ENCODE peak calls at places on chromosome 4, in seven cellular contexts. One of them, this sample, is unnamed.

GRCh38 chr4:108685036-108685686 is 34.8 kb downstream of the OSTC start:
- DNase-seq in fibroblast of mammary gland: peak; percentile 14
- DNase-seq in BJ: no peak
- DNase-seq in cardiac muscle cell: no peak
- DNase-seq in ascending aorta: no peak
- DNase-seq in fibroblast of villous mesenchyme: peak; percentile 17
- DNase-seq in AG10803: peak; percentile 27
- DNase-seq in this sample: no peak

GRCh38 chr4:38013461-38014366 is 53.5 kb downstream of the PTTG2 start:
- DNase-seq in fibroblast of mammary gland: peak; percentile 46
- DNase-seq in ascending aorta: no peak
- DNase-seq in cardiac muscle cell: no peak
- DNase-seq in AG10803: peak; percentile 22
- DNase-seq in BJ: no peak
- DNase-seq in fibroblast of villous mesenchyme: no peak
- DNase-seq in this sample: no peak

GRCh38 chr4:184294734-184295133 is 77.1 kb upstream of the ENPP6 start:
- DNase-seq in fibroblast of villous mesenchyme: no peak
- DNase-seq in fibroblast of mammary gland: no peak
- DNase-seq in BJ: no peak
- DNase-seq in cardiac muscle cell: no peak
- DNase-seq in ascending aorta: no peak
- DNase-seq in AG10803: no peak
- DNase-seq in this sample: no peak

GRCh38 chr4:22754091-22754490 is 61.4 kb downstream of the GBA3 start:
- DNase-seq in ascending aorta: no peak
- DNase-seq in AG10803: no peak
- DNase-seq in BJ: no peak
- DNase-seq in fibroblast of villous mesenchyme: no peak
- DNase-seq in cardiac muscle cell: no peak
- DNase-seq in fibroblast of mammary gland: no peak
- DNase-seq in this sample: no peak

GRCh38 chr4:155784637-155785036 is 25.8 kb downstream of the GUCY1B1 start:
- DNase-seq in AG10803: no peak
- DNase-seq in fibroblast of villous mesenchyme: no peak
- DNase-seq in ascending aorta: no peak
- DNase-seq in BJ: no peak
- DNase-seq in fibroblast of mammary gland: no peak
- DNase-seq in cardiac muscle cell: no peak
- DNase-seq in this sample: no peak

GRCh38 chr4:8147231-8147970 is 11.2 kb downstream of the ABLIM2 start:
- DNase-seq in AG10803: no peak
- DNase-seq in BJ: no peak
- DNase-seq in fibroblast of villous mesenchyme: no peak
- DNase-seq in ascending aorta: no peak
- DNase-seq in cardiac muscle cell: no peak
- DNase-seq in fibroblast of mammary gland: no peak
- DNase-seq in this sample: no peak

GRCh38 chr4:108398836-108399235 is 221.5 kb upstream of the RPL34 start:
- DNase-seq in fibroblast of villous mesenchyme: no peak
- DNase-seq in fibroblast of mammary gland: no peak
- DNase-seq in cardiac muscle cell: no peak
- DNase-seq in BJ: no peak
- DNase-seq in AG10803: no peak
- DNase-seq in ascending aorta: no peak
- DNase-seq in this sample: no peak

GRCh38 chr4:140653718-140654515 is 85.2 kb upstream of the UCP1 start:
- DNase-seq in AG10803: peak; percentile 62
- DNase-seq in cardiac muscle cell: no peak
- DNase-seq in fibroblast of mammary gland: peak; percentile 41
- DNase-seq in ascending aorta: no peak
- DNase-seq in BJ: no peak
- DNase-seq in fibroblast of villous mesenchyme: peak; percentile 80
- DNase-seq in this sample: no peak

GRCh38 chr4:8026455-8026854 is 86.8 kb upstream of the AFAP1 start:
- DNase-seq in ascending aorta: no peak
- DNase-seq in fibroblast of mammary gland: no peak
- DNase-seq in BJ: no peak
- DNase-seq in AG10803: no peak
- DNase-seq in fibroblast of villous mesenchyme: no peak
- DNase-seq in cardiac muscle cell: no peak
- DNase-seq in this sample: no peak

GRCh38 chr4:71126719-71127118 is 133.3 kb downstream of the DCK start:
- DNase-seq in cardiac muscle cell: no peak
- DNase-seq in AG10803: peak; percentile 88
- DNase-seq in fibroblast of mammary gland: peak; percentile 92
- DNase-seq in fibroblast of villous mesenchyme: peak; percentile 48
- DNase-seq in BJ: peak; percentile 53
- DNase-seq in ascending aorta: no peak
- DNase-seq in this sample: peak; percentile 91

GRCh38 chr4:26235500-26235899 is 85.3 kb upstream of the RBPJ start:
- DNase-seq in BJ: no peak
- DNase-seq in AG10803: peak; percentile 77
- DNase-seq in fibroblast of villous mesenchyme: peak; percentile 62
- DNase-seq in cardiac muscle cell: no peak
- DNase-seq in ascending aorta: peak; percentile 87
- DNase-seq in fibroblast of mammary gland: peak; percentile 80
- DNase-seq in this sample: peak; percentile 34

GRCh38 chr4:103075435-103075893 is 1.1 kb downstream of the SLC9B2 start:
- DNase-seq in ascending aorta: no peak
- DNase-seq in fibroblast of villous mesenchyme: peak; percentile 31
- DNase-seq in BJ: no peak
- DNase-seq in cardiac muscle cell: no peak
- DNase-seq in AG10803: peak; percentile 34
- DNase-seq in fibroblast of mammary gland: peak; percentile 34
- DNase-seq in this sample: no peak
- H3K4me3 ChIP-seq in ascending aorta: peak overlapping the region; percentile 85
- H3K4me3 ChIP-seq in fibroblast of villous mesenchyme: peak overlapping the region; percentile 73
- H3K4me3 ChIP-seq in BJ: peak overlapping the region; percentile 68
- H3K4me3 ChIP-seq in cardiac muscle cell: peak overlapping the region; percentile 57
- H3K4me3 ChIP-seq in AG10803: peak overlapping the region; percentile 76
- H3K4me3 ChIP-seq in fibroblast of mammary gland: peak overlapping the region; percentile 81
- H3K4me3 ChIP-seq in this sample: peak overlapping the region; percentile 70

DNA sequence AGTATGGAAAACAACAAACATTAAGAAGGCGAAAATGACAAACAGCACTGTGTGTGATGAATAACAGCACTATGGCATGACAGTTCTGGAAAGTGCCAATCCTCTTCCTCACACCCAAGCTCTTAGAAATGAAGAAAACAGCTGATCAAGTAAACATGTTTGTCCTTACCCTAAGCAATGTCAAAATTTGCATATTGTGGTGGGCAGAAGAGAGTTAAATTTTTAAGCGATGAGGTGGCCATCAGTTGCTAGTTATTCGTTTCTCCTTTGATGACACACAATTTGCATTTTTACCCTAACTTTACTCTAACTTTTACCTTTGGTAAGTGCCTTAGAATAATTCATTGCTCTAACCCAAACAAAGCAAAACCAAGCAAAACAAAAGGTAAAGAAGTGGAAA is 8.8 kb downstream of the PROM1 start:
- DNase-seq in fibroblast of villous mesenchyme: no peak
- DNase-seq in AG10803: no peak
- DNase-seq in ascending aorta: no peak
- DNase-seq in cardiac muscle cell: no peak
- DNase-seq in BJ: no peak
- DNase-seq in fibroblast of mammary gland: no peak
- DNase-seq in this sample: no peak
- H3K4me3 ChIP-seq in fibroblast of villous mesenchyme: no peak overlapping the region
- H3K4me3 ChIP-seq in AG10803: no peak overlapping the region
- H3K4me3 ChIP-seq in ascending aorta: no peak overlapping the region
- H3K4me3 ChIP-seq in cardiac muscle cell: no peak overlapping the region
- H3K4me3 ChIP-seq in BJ: no peak overlapping the region
- H3K4me3 ChIP-seq in fibroblast of mammary gland: no peak overlapping the region
- H3K4me3 ChIP-seq in this sample: no peak overlapping the region

DNA sequence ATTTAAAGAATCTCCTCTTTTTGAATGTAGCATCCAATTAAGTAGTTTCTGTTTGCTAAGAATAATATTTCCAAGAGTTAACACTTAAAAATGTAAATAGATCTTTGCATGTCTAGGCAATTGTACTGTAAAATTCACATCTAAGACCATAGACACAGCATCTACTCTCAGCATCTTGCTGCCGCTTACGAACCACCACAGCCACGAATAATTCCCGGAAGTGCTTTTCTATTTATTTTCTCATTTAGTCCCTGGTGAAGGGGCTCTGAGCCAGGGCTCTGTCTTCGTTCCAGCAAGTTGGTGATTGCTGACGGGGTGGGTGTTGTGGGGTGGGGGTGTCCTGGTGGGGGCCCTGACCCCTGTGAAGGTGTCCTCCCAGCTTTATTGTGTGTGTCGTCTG is 1.5 kb downstream of the NSG1 start:
- DNase-seq in BJ: no peak
- DNase-seq in AG10803: no peak
- DNase-seq in ascending aorta: no peak
- DNase-seq in fibroblast of villous mesenchyme: no peak
- DNase-seq in fibroblast of mammary gland: no peak
- DNase-seq in cardiac muscle cell: no peak
- DNase-seq in this sample: no peak
- H3K4me3 ChIP-seq in BJ: no peak overlapping the region
- H3K4me3 ChIP-seq in AG10803: no peak overlapping the region
- H3K4me3 ChIP-seq in ascending aorta: no peak overlapping the region
- H3K4me3 ChIP-seq in fibroblast of villous mesenchyme: no peak overlapping the region
- H3K4me3 ChIP-seq in fibroblast of mammary gland: no peak overlapping the region
- H3K4me3 ChIP-seq in cardiac muscle cell: no peak overlapping the region
- H3K4me3 ChIP-seq in this sample: no peak overlapping the region

DNA sequence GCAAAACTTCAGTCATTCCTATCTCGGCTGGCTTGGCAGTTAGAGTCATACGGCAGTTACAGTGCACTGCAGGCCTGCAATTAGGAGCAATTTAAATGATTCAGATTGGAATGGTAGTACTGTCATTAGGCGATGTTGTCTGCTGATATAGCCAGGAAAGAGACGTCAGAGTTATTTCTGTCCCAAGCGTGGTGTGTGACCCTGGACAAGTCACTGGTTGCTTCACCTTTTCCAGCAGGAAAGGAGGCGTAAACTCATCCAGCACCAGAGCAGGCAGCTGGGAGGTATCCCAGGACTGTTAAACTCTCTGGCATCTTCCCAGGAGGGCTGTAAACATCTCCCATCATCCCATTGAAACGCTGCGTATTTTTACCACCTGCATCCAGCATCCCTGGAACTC is 842 bp upstream of the LNX1 start:
- DNase-seq in ascending aorta: no peak
- DNase-seq in BJ: no peak
- DNase-seq in fibroblast of villous mesenchyme: peak; percentile 66
- DNase-seq in AG10803: no peak
- DNase-seq in fibroblast of mammary gland: peak; percentile 21
- DNase-seq in cardiac muscle cell: no peak
- DNase-seq in this sample: no peak
- H3K4me3 ChIP-seq in ascending aorta: no peak overlapping the region
- H3K4me3 ChIP-seq in BJ: no peak overlapping the region
- H3K4me3 ChIP-seq in fibroblast of villous mesenchyme: no peak overlapping the region
- H3K4me3 ChIP-seq in AG10803: no peak overlapping the region
- H3K4me3 ChIP-seq in fibroblast of mammary gland: no peak overlapping the region
- H3K4me3 ChIP-seq in cardiac muscle cell: no peak overlapping the region
- H3K4me3 ChIP-seq in this sample: no peak overlapping the region

GRCh38 chr4:142660728-142661127 is 185.4 kb downstream of the INPP4B start:
- DNase-seq in ascending aorta: no peak
- DNase-seq in fibroblast of mammary gland: no peak
- DNase-seq in cardiac muscle cell: no peak
- DNase-seq in AG10803: no peak
- DNase-seq in BJ: no peak
- DNase-seq in fibroblast of villous mesenchyme: no peak
- DNase-seq in this sample: no peak

DNA sequence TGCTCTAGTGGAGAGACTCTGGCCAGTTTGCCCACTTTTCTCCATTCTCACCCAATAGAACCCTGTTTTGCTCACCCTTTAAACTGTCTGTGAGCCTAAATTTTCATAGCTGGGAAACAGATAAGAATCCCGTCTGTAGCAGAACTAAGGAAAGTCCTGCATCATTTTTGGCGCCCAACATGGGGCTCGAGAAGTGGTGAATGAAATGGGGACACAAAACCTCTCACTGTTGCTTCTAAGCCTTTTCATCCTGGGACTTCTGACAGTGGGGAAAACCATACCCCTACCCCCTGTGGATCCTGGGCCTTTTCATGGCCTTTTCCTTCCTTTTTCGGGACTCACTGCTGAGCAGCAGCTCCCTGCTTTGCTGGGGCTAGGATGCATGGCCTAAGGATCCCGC is 189.9 kb downstream of the INPP4B start:
- DNase-seq in cardiac muscle cell: peak; percentile 6
- DNase-seq in BJ: no peak
- DNase-seq in fibroblast of mammary gland: peak; percentile 15
- DNase-seq in ascending aorta: no peak
- DNase-seq in AG10803: no peak
- DNase-seq in fibroblast of villous mesenchyme: peak; percentile 17
- DNase-seq in this sample: no peak
- H3K4me3 ChIP-seq in cardiac muscle cell: no peak overlapping the region
- H3K4me3 ChIP-seq in BJ: no peak overlapping the region
- H3K4me3 ChIP-seq in fibroblast of mammary gland: no peak overlapping the region
- H3K4me3 ChIP-seq in ascending aorta: no peak overlapping the region
- H3K4me3 ChIP-seq in AG10803: no peak overlapping the region
- H3K4me3 ChIP-seq in fibroblast of villous mesenchyme: no peak overlapping the region
- H3K4me3 ChIP-seq in this sample: no peak overlapping the region

GRCh38 chr4:929970-930625 is 2.0 kb downstream of the GAK start:
- DNase-seq in AG10803: no peak
- DNase-seq in fibroblast of villous mesenchyme: peak; percentile 73
- DNase-seq in fibroblast of mammary gland: peak; percentile 11
- DNase-seq in cardiac muscle cell: no peak
- DNase-seq in ascending aorta: no peak
- DNase-seq in BJ: no peak
- DNase-seq in this sample: no peak
- H3K4me3 ChIP-seq in AG10803: peak overlapping the region; percentile 94
- H3K4me3 ChIP-seq in fibroblast of villous mesenchyme: peak overlapping the region; percentile 15
- H3K4me3 ChIP-seq in fibroblast of mammary gland: no peak overlapping the region
- H3K4me3 ChIP-seq in cardiac muscle cell: no peak overlapping the region
- H3K4me3 ChIP-seq in ascending aorta: no peak overlapping the region
- H3K4me3 ChIP-seq in BJ: no peak overlapping the region
- H3K4me3 ChIP-seq in this sample: peak overlapping the region; percentile 94

DNA sequence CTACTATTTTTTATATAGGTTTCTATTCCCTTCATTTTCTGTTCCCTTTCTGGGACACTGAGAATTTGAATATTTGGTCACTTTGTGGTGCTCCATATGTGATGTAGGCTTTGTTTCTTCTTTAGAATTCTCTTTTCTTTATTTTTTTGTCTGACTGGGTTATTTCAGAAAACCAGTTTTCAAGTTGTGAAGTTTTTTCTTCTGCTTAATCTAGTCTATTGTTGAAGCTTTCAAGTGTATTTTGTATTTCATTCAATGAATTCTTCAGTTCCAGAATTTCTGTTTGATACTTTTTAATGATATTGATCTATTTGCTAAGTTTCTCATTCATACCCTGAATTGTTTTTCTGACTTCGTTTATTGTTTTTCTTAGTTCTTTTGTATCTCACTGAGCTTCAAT is 96.2 kb upstream of the HAND2 start:
- DNase-seq in fibroblast of villous mesenchyme: no peak
- DNase-seq in fibroblast of mammary gland: no peak
- DNase-seq in cardiac muscle cell: no peak
- DNase-seq in ascending aorta: no peak
- DNase-seq in BJ: no peak
- DNase-seq in AG10803: no peak
- DNase-seq in this sample: no peak
- H3K4me3 ChIP-seq in fibroblast of villous mesenchyme: no peak overlapping the region
- H3K4me3 ChIP-seq in fibroblast of mammary gland: no peak overlapping the region
- H3K4me3 ChIP-seq in cardiac muscle cell: no peak overlapping the region
- H3K4me3 ChIP-seq in ascending aorta: no peak overlapping the region
- H3K4me3 ChIP-seq in BJ: no peak overlapping the region
- H3K4me3 ChIP-seq in AG10803: no peak overlapping the region
- H3K4me3 ChIP-seq in this sample: no peak overlapping the region

GRCh38 chr4:41880840-41881831 is 54.1 kb upstream of the TMEM33 start:
- DNase-seq in fibroblast of mammary gland: no peak
- DNase-seq in ascending aorta: no peak
- DNase-seq in cardiac muscle cell: no peak
- DNase-seq in fibroblast of villous mesenchyme: no peak
- DNase-seq in BJ: no peak
- DNase-seq in AG10803: no peak
- DNase-seq in this sample: no peak
- H3K4me3 ChIP-seq in fibroblast of mammary gland: no peak overlapping the region
- H3K4me3 ChIP-seq in ascending aorta: peak overlapping the region; percentile 70
- H3K4me3 ChIP-seq in cardiac muscle cell: peak overlapping the region; percentile 18
- H3K4me3 ChIP-seq in fibroblast of villous mesenchyme: peak overlapping the region; percentile 3
- H3K4me3 ChIP-seq in BJ: peak overlapping the region; percentile 16
- H3K4me3 ChIP-seq in AG10803: peak overlapping the region; percentile 22
- H3K4me3 ChIP-seq in this sample: peak overlapping the region; percentile 12